ENCODE peak calls at places on chromosomes 4 and X, in six cellular contexts. O is GM12891, N is K562, H is H1, C is GM12878, Y is HepG2. D is an unnamed sample.

GRCh38 chrX:153703036-153703370 is 15.3 kb downstream of the SLC6A8 start:
- DNase-seq in H (no peak), N (no peak), Y (no peak), C (no peak), O (no peak), D (no peak)

GRCh38 chrX:134542485-134542884 is 82.5 kb downstream of the HPRT1 start:
- DNase-seq in N (peak; percentile 52), C (no peak), H (no peak), Y (no peak), O (no peak), D (no peak)

GRCh38 chrX:101210630-101211029 is 9.0 kb upstream of the DRP2 start:
- DNase-seq in H (no peak), Y (no peak), N (no peak), C (no peak), O (no peak), D (no peak)

GRCh38 chr4:102883278-102883677 is 14.5 kb downstream of the CISD2 start:
- DNase-seq in Y (no peak), O (no peak), H (no peak), N (no peak), C (no peak), D (no peak)

GRCh38 chr4:147837435-147837834 is 105.5 kb downstream of the ARHGAP10 start:
- DNase-seq in C (no peak), H (no peak), O (no peak), Y (peak; percentile 6), N (peak; percentile 9), D (no peak)

GRCh38 chr4:110624016-110624770 is 1.3 kb upstream of the PITX2 start:
- DNase-seq in C (no peak), Y (no peak), H (no peak), O (no peak), N (no peak), D (no peak)

GRCh38 chr4:38717604-38718003 is 53.6 kb downstream of the KLF3 start:
- DNase-seq in C (no peak), H (no peak), Y (no peak), N (no peak), O (no peak), D (no peak)

GRCh38 chr4:47926667-47927258 is 12.4 kb upstream of the NFXL1 start:
- DNase-seq in O (peak; percentile 13), Y (peak; percentile 61), H (peak; percentile 70), C (no peak), N (peak; percentile 76), D (no peak)

GRCh38 chr4:90127706-90128345 is 632 bp downstream of the CCSER1 start:
- DNase-seq in O (no peak), N (no peak), C (no peak), Y (no peak), H (no peak), D (no peak)

GRCh38 chr4:158775091-158775651 is 6.3 kb downstream of the FNIP2 start:
- DNase-seq in N (no peak), Y (no peak), O (no peak), C (no peak), H (no peak), D (no peak)

GRCh38 chrX:100658936-100659335 is 14.9 kb downstream of the SRPX2 start:
- DNase-seq in N (no peak), O (no peak), C (no peak), H (no peak), Y (no peak), D (no peak)

GRCh38 chrX:3176439-3176820 is 135.2 kb downstream of the ARSF start:
- DNase-seq in N (no peak), C (no peak), O (no peak), Y (no peak), H (no peak), D (no peak)

DNA sequence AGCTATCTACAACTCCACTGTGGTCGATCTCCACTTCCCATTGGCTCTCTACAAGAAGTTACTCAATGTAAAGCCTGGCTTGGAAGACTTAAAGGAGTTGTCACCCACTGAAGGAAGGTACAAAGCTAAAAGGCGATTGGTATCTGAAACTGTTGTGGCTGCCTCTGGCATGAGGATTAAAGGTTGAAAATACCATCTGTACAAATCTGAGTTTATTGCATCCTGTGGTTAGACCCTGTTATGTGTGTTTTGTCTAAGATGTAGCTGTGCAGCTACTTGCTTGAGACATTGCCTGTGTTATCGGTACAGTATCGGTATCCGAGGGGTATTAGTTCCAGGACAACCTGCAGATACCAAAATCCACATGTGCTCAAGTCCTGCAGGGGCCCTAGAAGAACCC is 16.4 kb downstream of the NAP1L5 start:
- DNase-seq in C (no peak), H (no peak), N (no peak), O (no peak), Y (no peak), D (no peak)
- TF ChIP-seq TAF1 in C (no peak), H (no peak), N (no peak), O (no peak), Y (no peak), D (no peak)

DNA sequence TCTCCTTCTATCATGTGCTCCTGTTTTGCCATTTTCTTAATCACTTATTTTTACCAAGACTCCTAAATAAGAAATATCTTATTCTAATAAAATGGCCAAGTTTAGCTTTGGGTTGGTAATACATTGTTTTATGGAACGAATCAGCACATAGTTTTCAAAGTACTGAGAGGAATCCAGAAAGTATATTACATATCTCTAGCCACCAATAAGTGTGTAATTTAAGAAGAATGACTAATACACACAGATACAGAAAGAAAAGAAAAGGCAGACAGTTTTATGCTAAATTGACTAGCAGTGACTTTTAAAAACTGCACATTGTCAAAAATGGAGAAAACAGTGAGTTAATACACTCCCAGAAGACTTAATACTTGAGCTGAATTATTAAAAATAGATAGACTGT is 167.0 kb upstream of the IL15 start:
- DNase-seq in Y (no peak), C (no peak), O (no peak), H (no peak), N (no peak), D (no peak)
- TF ChIP-seq POLR2A in Y (no peak), C (no peak), O (no peak), H (no peak), N (no peak), D (no peak)

GRCh38 chrX:118751950-118752783 is 24.8 kb downstream of the IL13RA1 start:
- DNase-seq in C (peak; percentile 36), H (no peak), Y (no peak), N (no peak), O (peak; percentile 14), D (no peak)
- TF ChIP-seq POLR2AphosphoS5 in C (no peak), H (no peak), Y (no peak), N (no peak), O (no peak), D (no peak)

GRCh38 chrX:149469406-149469805 is 35.7 kb downstream of the IDS start:
- DNase-seq in C (no peak), H (no peak), Y (no peak), O (no peak), N (no peak), D (no peak)

GRCh38 chrX:149473092-149473491 is 32.0 kb downstream of the IDS start:
- DNase-seq in Y (no peak), N (no peak), O (no peak), H (no peak), C (no peak), D (no peak)

GRCh38 chrX:149473966-149474365 is 31.1 kb downstream of the IDS start:
- DNase-seq in H (no peak), Y (no peak), C (no peak), N (no peak), O (no peak), D (no peak)

GRCh38 chrX:149470960-149471359 is 34.1 kb downstream of the IDS start:
- DNase-seq in H (peak; percentile 87), N (peak; percentile 82), Y (peak; percentile 16), O (peak; percentile 35), C (no peak), D (peak; percentile 44)

DNA sequence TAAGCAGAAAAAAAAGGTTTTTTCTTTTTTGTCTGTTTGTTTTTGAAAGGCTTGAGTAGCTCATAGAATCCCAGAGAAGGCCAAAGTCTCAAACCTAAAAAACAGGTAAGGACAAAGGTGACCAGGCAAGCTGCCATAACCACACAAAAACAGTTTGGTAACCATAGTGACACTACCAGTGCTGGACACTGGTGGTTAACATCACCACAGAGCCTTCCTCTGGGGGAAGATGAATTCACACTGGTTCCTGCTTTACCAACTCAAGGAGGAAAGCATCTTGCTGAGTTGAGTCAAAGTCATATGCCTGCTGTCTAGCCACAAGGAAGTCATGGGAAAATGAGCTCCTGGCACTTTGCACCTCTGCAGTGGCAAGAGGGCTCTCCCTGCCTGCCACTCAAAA is 32.5 kb downstream of the IDS start:
- DNase-seq in Y (no peak), O (no peak), C (no peak), N (no peak), H (no peak), D (no peak)
- TF ChIP-seq TAF1 in Y (no peak), O (no peak), C (no peak), N (no peak), H (no peak), D (no peak)

GRCh38 chrX:104156630-104157529 is at the start of gene SLC25A53:
- DNase-seq in Y (peak; percentile 70), O (peak; percentile 19), H (peak; percentile 71), C (peak; percentile 69), N (peak; percentile 89), D (peak; percentile 25)
- TF ChIP-seq POLR2A in Y (peak; percentile 64), O (peak; percentile 72), H (no peak), C (peak; percentile 80), N (peak; percentile 82), D (peak; percentile 57)

DNA sequence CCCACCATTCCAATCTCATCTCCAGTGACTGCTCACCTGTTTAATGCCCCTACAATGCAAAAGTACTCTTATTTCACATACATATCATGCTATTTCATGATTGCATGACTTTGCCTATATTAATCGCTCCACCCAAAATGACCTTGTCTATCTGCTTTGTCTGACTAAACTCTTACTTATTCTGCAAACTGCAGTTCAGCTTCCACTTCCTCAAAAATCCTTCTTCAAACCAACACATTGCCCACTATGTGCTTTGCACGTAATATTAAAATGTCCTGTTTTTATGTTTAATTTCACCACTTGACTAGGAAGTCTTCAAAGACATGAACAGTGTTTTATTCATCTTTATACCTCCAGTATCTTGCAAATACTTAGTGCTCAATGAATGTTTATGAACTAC is 229.6 kb downstream of the OPHN1 start:
- DNase-seq in C (no peak), O (no peak), N (no peak), H (no peak), Y (no peak), D (no peak)
- TF ChIP-seq POLR2AphosphoS5 in C (no peak), O (no peak), N (no peak), H (no peak), Y (no peak), D (no peak)

GRCh38 chr4:119314356-119314755 is 7.6 kb downstream of the FABP2 start:
- DNase-seq in O (no peak), Y (peak; percentile 41), C (no peak), N (peak; percentile 44), H (no peak), D (no peak)
- TF ChIP-seq TAF1 in O (no peak), Y (no peak), C (no peak), N (no peak), H (no peak), D (no peak)